ENCODE peak calls at places on chromosome 9, in four cellular contexts. V, F, T and U are unnamed samples.

GRCh38 chr9:120107138-120107537 is 472.8 kb downstream of the CDK5RAP2 start:
- DNase-seq in V (no peak), F (no peak), T (no peak), U (no peak)

GRCh38 chr9:2506310-2506709 is 115.3 kb upstream of the VLDLR start:
- DNase-seq in V (no peak), T (no peak), F (no peak), U (no peak)

GRCh38 chr9:135468866-135469521 is 10.6 kb upstream of the PPP1R26 start:
- DNase-seq in F (no peak), T (no peak), V (no peak), U (no peak)

GRCh38 chr9:91502475-91502874 is 78.8 kb upstream of the NFIL3 start:
- DNase-seq in T (no peak), V (no peak), F (no peak), U (no peak)

GRCh38 chr9:34809504-34810186 is 99.7 kb upstream of the CCL21 start:
- DNase-seq in T (no peak), F (no peak), V (no peak), U (no peak)

GRCh38 chr9:12760758-12761157 is 14.1 kb upstream of the LURAP1L start:
- DNase-seq in F (no peak), V (no peak), T (no peak), U (no peak)

GRCh38 chr9:114400219-114400618 is 12.4 kb upstream of the AKNA start:
- DNase-seq in T (no peak), V (no peak), F (no peak), U (no peak)

GRCh38 chr9:27377147-27377807 is 80.3 kb upstream of the EQTN start:
- DNase-seq in T (no peak), V (no peak), F (peak; percentile 72), U (no peak)

GRCh38 chr9:37405764-37406380 is 16.6 kb upstream of the GRHPR start:
- DNase-seq in F (no peak), T (no peak), V (no peak), U (no peak)

GRCh38 chr9:31790720-31791119 is 593.7 kb upstream of the ACO1 start:
- DNase-seq in V (no peak), T (no peak), F (peak; percentile 90), U (no peak)